ENCODE peak calls at places on chromosomes 11 and 22, in five cellular contexts. U is H9, E is neuronal stem cell, W is H1, G is IMR-90. Q is an unnamed sample.

GRCh38 chr11:134423106-134423505 is 11.1 kb upstream of the B3GAT1 start:
- DNase-seq in G (no peak), W (no peak), E (no peak), U (no peak), Q (no peak)

GRCh38 chr11:107397357-107397756 is 60.3 kb downstream of the CWF19L2 start:
- DNase-seq in E (no peak), U (peak; percentile 71), W (no peak), G (no peak), Q (no peak)

GRCh38 chr11:124920870-124921609 is 2.0 kb downstream of the HEPN1 start:
- DNase-seq in W (peak; percentile 83), U (peak; percentile 81), E (peak; percentile 52), G (peak; percentile 47), Q (peak; percentile 19)

GRCh38 chr11:122159173-122159701 is 43.2 kb upstream of the BLID start:
- DNase-seq in W (no peak), E (no peak), G (peak; percentile 65), U (no peak), Q (no peak)

GRCh38 chr11:5564259-5565019 is 16.1 kb upstream of the OR52H1 start:
- DNase-seq in U (no peak), W (no peak), G (peak; percentile 29), E (no peak), Q (no peak)

GRCh38 chr11:65547446-65548125 is 10.6 kb downstream of the LTBP3 start:
- DNase-seq in U (no peak), G (no peak), E (no peak), W (peak; percentile 72), Q (no peak)

GRCh38 chr11:72828081-72828567 is 13.9 kb downstream of the ATG16L2 start:
- DNase-seq in G (peak; percentile 44), E (no peak), W (no peak), U (no peak), Q (no peak)

GRCh38 chr22:19996694-19997384 is 19.8 kb downstream of the ARVCF start:
- DNase-seq in W (no peak), U (no peak), G (no peak), E (no peak), Q (no peak)

GRCh38 chr11:132901638-132902610 is 630.4 kb downstream of the OPCML start:
- DNase-seq in E (no peak), G (no peak), U (no peak), W (no peak), Q (no peak)

DNA sequence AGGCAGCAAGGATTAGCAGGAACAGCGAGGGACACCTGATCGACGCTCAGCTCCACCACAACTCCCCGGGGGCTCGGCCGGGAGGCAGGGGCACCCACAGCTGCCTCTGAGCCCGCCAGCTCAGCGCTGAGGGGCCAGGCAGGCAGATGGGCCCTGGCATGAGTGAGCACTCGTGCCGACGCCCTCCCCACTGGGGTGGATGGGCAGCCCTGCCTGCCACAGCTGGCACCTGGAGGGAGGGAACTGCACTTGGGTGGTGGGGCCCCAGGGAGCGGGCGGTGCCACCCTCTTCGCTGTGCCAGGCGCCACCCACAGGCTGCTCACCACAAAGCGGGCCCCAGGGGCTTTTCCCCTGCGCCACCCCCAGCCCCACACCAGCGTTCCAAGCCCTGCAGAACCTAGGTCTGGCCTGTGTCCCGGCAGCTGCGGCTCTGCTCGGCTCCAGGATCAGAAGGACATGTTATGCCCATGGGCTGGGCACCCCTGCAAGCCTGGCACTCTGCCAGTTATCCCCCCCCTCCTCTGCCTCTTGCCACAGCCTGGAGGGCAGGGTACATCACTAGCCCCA is 28.8 kb downstream of the WNT7B start:
- DNase-seq in W (no peak), E (no peak), G (no peak), U (no peak), Q (no peak)
- H3K4me2 ChIP-seq in W (no peak overlapping the region), E (no peak overlapping the region), G (no peak overlapping the region), U (no peak overlapping the region), Q (no peak overlapping the region)

GRCh38 chr11:128615612-128616011 is 28.3 kb upstream of the ETS1 start:
- DNase-seq in E (no peak), G (no peak), U (no peak), W (no peak), Q (no peak)
- H3K23ac ChIP-seq in E (no peak overlapping the region), G (no peak overlapping the region), U (no peak overlapping the region), W (no peak overlapping the region), Q (no peak overlapping the region)

GRCh38 chr11:75582461-75582934 is 20.4 kb downstream of the SERPINH1 start:
- DNase-seq in W (no peak), U (no peak), E (no peak), G (no peak), Q (no peak)

GRCh38 chr11:75583710-75584658 is 21.9 kb downstream of the SERPINH1 start:
- DNase-seq in E (peak; percentile 69), U (peak; percentile 82), G (peak; percentile 61), W (peak; percentile 75), Q (peak; percentile 33)

GRCh38 chr11:75585271-75585670 is 23.2 kb downstream of the SERPINH1 start:
- DNase-seq in U (no peak), E (no peak), W (no peak), G (no peak), Q (no peak)

GRCh38 chr11:75579841-75580240 is 17.8 kb downstream of the SERPINH1 start:
- DNase-seq in U (no peak), E (no peak), W (no peak), G (no peak), Q (no peak)

GRCh38 chr11:75582935-75583709 is 21.1 kb downstream of the SERPINH1 start:
- DNase-seq in G (peak; percentile 66), U (peak; percentile 80), W (peak; percentile 88), E (peak; percentile 81), Q (peak; percentile 69)
- H2BK5ac ChIP-seq in G (peak overlapping the region; percentile 85), U (no peak overlapping the region), W (peak overlapping the region; percentile 89), E (peak overlapping the region; percentile 98), Q (peak overlapping the region; percentile 90)

DNA sequence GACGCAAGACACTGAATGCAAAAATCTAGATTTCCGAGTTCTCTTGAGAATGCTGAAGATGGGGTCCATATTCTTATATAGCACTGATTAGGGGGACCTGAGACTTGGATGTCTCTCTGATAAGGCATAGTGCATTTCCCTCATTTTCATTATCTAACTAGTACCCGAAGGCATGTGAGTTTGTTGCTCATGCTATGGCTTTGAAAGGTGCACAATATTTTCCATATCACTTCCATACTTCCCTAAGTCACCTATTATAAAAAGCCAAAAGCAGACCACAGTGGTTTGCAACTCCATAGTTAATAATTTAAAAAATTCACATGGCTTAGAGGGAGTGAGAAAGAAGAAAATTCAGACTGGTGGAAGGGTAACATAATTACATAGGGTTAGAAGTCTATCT is 1.7 kb downstream of the BTBD10 start:
- DNase-seq in W (no peak), E (no peak), G (no peak), U (no peak), Q (no peak)
- H3K4me2 ChIP-seq in W (no peak overlapping the region), E (no peak overlapping the region), G (peak overlapping the region; percentile 16), U (no peak overlapping the region), Q (no peak overlapping the region)

GRCh38 chr11:117907276-117908110 is 21.7 kb downstream of the TMPRSS13 start:
- DNase-seq in E (peak; percentile 70), U (peak; percentile 95), W (peak; percentile 92), G (peak; percentile 81), Q (peak; percentile 87)
- H3K23ac ChIP-seq in E (no peak overlapping the region), U (no peak overlapping the region), W (no peak overlapping the region), G (no peak overlapping the region), Q (no peak overlapping the region)

GRCh38 chr11:1127664-1128162 is 30.0 kb upstream of the MUC5AC start:
- DNase-seq in G (no peak), E (no peak), W (no peak), U (no peak), Q (no peak)

GRCh38 chr11:1129143-1129665 is 28.5 kb upstream of the MUC5AC start:
- DNase-seq in W (no peak), G (no peak), U (peak; percentile 22), E (no peak), Q (no peak)

GRCh38 chr11:1129666-1130160 is 28.0 kb upstream of the MUC5AC start:
- DNase-seq in G (no peak), W (no peak), E (no peak), U (no peak), Q (no peak)

GRCh38 chr11:1126935-1127663 is 30.7 kb upstream of the MUC5AC start:
- DNase-seq in W (no peak), G (no peak), E (no peak), U (peak; percentile 22), Q (no peak)

GRCh38 chr11:1128333-1129142 is 29.2 kb upstream of the MUC5AC start:
- DNase-seq in W (no peak), U (peak; percentile 17), G (no peak), E (no peak), Q (no peak)
- H2BK5ac ChIP-seq in W (no peak overlapping the region), U (no peak overlapping the region), G (no peak overlapping the region), E (no peak overlapping the region), Q (no peak overlapping the region)

DNA sequence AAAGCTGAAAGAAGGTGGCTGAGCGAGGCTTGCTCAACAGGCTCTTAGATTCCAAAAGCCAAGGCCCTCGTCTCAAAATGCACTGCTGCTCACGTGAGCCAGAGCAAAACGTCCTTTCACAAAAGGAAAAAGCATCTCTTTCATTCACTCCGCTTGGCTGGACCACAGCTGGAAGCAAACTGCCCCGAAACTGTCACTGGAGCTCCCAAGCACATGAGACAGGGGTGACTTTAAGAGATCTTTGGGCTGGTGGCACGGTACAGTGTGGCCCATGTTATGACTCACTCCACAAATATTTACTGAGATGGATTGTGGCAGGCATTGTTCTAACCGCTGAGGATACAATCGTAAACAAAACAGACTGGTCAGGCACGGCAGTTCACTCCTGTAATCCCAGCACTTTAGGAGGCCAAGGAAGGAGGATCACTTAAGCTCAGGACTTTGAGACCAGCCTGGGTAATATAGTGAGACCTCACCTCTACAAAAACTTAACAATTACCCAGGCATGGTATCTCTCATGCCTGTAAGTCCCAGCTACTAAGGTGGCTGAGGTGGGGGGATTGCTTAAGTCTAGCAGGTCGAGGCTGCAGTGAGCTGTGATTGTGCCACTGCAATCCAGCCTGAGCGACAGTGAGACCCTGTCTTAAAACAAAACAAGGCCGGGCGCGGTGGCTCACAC is 3.6 kb downstream of the PLA2G6 start:
- DNase-seq in G (peak; percentile 89), E (peak; percentile 32), U (no peak), W (no peak), Q (peak; percentile 91)
- H3K4me2 ChIP-seq in G (peak overlapping the region; percentile 5), E (peak overlapping the region; percentile 21), U (no peak overlapping the region), W (peak overlapping the region; percentile 18), Q (peak overlapping the region; percentile 22)

DNA sequence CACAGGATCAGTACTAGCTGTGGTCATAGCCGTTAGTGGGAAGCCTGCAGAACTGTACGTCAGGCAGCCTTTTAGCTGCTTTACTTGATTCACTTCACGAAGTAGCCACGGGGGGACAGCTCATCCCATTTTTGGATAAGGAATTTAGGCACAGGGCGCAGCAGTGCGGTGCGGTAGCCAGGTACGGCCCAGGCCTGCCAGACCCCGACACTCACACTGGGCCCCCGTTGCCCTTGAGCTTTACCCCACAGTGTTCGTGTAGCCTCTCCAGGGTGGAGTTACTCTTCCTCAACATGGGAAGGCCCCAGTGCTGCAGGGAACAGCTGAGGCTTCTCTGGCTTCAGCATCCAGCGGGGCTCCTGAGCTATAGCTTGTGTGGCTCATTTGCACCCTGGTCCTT is 59.4 kb downstream of the SBF1 start:
- DNase-seq in G (no peak), U (no peak), W (no peak), E (no peak), Q (no peak)
- H3K23ac ChIP-seq in G (no peak overlapping the region), U (no peak overlapping the region), W (no peak overlapping the region), E (no peak overlapping the region), Q (no peak overlapping the region)

GRCh38 chr11:62621027-62621566 is 689 bp downstream of the B3GAT3 start:
- DNase-seq in W (no peak), G (no peak), U (no peak), E (no peak), Q (no peak)
- H2BK5ac ChIP-seq in W (peak overlapping the region; percentile 71), G (peak overlapping the region; percentile 39), U (no peak overlapping the region), E (peak overlapping the region; percentile 91), Q (peak overlapping the region; percentile 18)